ENCODE peak calls at places on chromosomes 3 and 15, in four cellular contexts. F is BE2C, D is A549, K is tibial artery. E is an unnamed sample.

GRCh38 chr15:60591491-60592385 is 112.8 kb upstream of the ICE2 start:
- DNase-seq in F (peak), D (peak), K (peak), E (no peak)

GRCh38 chr15:96737408-96737807 is 406.9 kb downstream of the NR2F2 start:
- DNase-seq in F (no peak), D (no peak), K (no peak), E (no peak)

GRCh38 chr3:21942328-21942727 is 191.3 kb upstream of the ZNF385D start:
- DNase-seq in F (no peak), D (no peak), K (no peak), E (peak)

GRCh38 chr3:108182339-108182738 is 39.9 kb downstream of the IFT57 start:
- DNase-seq in F (no peak), D (no peak), K (no peak), E (no peak)

GRCh38 chr15:48017747-48018146 is 103.0 kb upstream of the SLC24A5 start:
- DNase-seq in F (no peak), D (no peak), K (no peak), E (no peak)

GRCh38 chr3:145094355-145094941 is 1066.5 kb downstream of the PLOD2 start:
- DNase-seq in F (no peak), D (peak), K (no peak), E (peak)

GRCh38 chr15:60257760-60258159 is 140.0 kb downstream of the ANXA2 start:
- DNase-seq in F (no peak), D (no peak), K (no peak), E (no peak)

GRCh38 chr3:11391930-11392688 is 119.9 kb downstream of the ATG7 start:
- DNase-seq in F (no peak), D (no peak), K (no peak), E (peak)

GRCh38 chr15:81411969-81412633 is 38.1 kb upstream of the TMC3 start:
- DNase-seq in F (no peak), D (no peak), K (no peak), E (peak)

GRCh38 chr3:30004481-30004880 is 601.9 kb upstream of the TGFBR2 start:
- DNase-seq in F (no peak), D (no peak), K (no peak), E (no peak)

GRCh38 chr3:9715764-9716437 is 12.3 kb downstream of the CPNE9 start:
- DNase-seq in F (peak), D (peak), K (peak), E (peak)

GRCh38 chr3:59150039-59150438 is 100.2 kb upstream of the CFAP20DC start:
- DNase-seq in F (peak), D (no peak), K (no peak), E (no peak)

GRCh38 chr3:129359102-129359461 is 69.4 kb downstream of the EFCAB12 start:
- DNase-seq in F (peak), D (peak), K (no peak), E (no peak)

GRCh38 chr3:143157957-143158548 is 38.5 kb downstream of the CHST2 start:
- DNase-seq in F (no peak), D (no peak), K (no peak), E (no peak)

GRCh38 chr15:70597056-70597603 is 166.2 kb downstream of the UACA start:
- DNase-seq in F (no peak), D (no peak), K (no peak), E (no peak)

GRCh38 chr3:51384145-51384729 is 854 bp upstream of the MANF start:
- DNase-seq in F (no peak), D (no peak), K (peak), E (no peak)

GRCh38 chr3:132654190-132654589 is 5.4 kb downstream of the ACAD11 start:
- DNase-seq in F (peak), D (no peak), K (no peak), E (no peak)

DNA sequence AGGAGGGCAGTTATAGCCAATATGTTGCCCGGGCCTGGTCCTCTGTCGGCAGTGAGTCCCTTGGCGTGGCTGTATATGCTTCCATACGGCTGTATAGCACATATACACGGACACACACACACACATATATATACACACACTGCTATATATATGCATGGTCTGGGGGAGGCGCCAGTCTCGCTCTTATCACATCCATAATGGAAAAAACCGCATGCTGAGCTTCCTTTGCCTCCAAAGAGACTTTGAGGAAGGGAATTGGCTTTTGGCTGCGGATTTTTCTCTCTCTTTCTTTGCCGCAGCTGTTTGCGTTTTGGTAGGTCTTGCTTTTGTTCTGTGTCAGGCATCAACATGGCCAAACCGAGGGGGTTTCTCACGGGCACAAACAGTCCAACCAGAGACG is 11.3 kb upstream of the TMEM115 start:
- DNase-seq in F (peak), D (no peak), K (no peak), E (no peak)
- TF ChIP-seq CTCF in F (peak), D (no peak), K (peak), E (no peak)

GRCh38 chr15:77798151-77798550 is 165.4 kb upstream of the LINGO1 start:
- DNase-seq in F (no peak), D (no peak), K (no peak), E (no peak)
- H3K4me3 ChIP-seq in F (no peak), D (no peak), K (no peak), E (no peak)

DNA sequence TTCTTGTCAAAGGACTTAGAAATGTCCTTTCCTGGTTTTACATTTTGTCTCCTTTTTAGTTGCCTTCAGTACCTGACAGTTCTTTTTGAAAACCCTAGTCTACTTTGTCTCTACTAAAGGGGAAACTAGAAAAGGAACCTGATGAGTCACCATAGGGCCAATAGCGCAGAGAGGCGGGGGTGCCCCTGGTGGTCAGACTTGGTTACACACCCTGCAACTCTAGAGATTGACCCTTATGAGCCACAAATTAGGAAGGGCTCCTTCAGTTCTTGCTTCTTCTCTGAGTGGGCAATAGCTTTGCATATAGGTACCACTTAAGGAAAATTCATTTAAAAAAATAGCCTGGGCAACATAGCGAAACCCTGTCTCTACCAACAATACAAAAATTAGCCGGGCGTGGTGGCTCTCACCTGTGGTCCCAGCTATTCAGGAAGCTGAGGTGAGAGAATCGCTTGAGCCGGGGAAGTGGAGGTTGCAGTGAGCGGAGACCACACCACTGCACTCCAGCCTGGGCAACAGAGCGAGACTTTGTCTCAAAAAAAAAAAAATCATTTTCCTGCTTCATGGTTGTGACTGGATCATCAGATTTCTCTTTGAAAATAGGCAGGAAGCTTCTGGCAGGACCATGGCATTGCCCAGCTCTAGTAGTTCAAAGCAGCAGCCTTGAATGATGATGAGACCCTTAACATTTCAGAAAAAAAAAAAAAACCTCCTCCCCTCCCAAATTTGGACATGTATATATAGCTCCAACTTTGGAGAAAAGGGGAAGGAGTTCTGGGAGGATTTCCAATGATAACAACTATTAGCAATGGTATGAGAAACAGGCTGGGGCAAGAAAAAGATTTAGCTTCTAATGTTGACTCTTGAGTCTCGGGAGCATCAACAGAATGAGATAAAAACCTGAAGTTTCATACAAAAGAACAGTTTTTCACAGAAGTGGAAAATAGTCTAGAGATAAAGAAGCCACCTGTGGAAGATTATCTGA is 45.2 kb upstream of the RASA2 start:
- DNase-seq in F (peak), D (peak), K (peak), E (peak)
- TF ChIP-seq CTCF in F (peak), D (peak), K (peak), E (peak)

GRCh38 chr3:5123937-5124336 is 1.8 kb downstream of the ARL8B start:
- DNase-seq in F (no peak), D (no peak), K (no peak), E (no peak)
- H3K4me3 ChIP-seq in F (no peak), D (peak), K (peak), E (peak)

DNA sequence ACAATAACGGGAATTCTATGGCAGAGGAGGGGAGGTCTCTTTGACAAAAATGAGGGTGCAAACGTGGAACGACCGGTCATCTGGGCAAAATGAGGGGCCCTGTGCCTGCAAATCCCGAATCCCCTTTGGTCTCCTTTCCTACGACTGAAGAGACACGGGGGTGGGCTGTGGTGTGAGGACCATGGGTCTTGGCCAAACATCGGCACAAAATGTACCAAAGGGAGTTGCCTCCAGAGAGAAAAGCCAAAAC is 503 bp downstream of the ZNF280D start:
- DNase-seq in F (no peak), D (peak), K (peak), E (no peak)
- TF ChIP-seq CTCF in F (no peak), D (no peak), K (no peak), E (no peak)

DNA sequence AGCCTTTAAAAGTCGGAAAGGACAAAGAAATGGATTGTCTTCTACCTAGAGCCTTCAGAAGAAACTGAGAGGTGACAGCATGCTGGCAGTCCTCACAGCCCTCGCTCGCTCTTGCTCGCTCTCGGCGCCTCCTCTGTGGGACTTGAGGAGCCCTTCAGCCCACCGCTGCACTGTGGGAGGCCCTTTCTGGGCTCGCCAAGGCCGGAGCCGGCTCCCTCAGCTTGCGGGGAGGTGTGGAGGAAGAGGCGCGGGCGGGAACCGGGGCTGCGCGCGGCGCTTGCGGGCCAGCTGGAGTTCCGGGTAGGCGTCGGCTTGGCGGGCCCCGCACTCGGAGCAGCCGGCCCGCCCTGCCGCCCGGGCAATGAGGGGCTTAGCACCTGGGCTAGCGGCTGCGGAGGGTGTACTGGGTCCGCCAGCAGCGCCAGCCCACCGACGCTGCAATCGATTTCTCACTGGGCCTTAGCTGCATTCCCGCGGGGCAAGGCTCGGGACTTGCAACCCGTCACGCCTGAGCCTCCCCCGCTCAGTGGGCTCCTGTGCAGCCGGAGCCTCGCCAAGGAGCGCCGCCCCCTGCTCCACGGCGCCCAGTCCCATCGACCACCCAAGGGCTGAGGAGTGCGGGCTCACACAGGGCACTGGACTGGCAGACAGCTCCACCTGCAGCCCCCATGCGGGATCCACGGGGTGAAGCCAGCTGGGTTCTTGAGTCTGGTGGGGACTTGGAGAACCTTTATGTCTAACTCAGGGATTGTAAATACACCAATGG is 953.8 kb upstream of the GBE1 start:
- DNase-seq in F (no peak), D (no peak), K (no peak), E (no peak)
- H3K4me3 ChIP-seq in F (no peak), D (no peak), K (no peak), E (no peak)

DNA sequence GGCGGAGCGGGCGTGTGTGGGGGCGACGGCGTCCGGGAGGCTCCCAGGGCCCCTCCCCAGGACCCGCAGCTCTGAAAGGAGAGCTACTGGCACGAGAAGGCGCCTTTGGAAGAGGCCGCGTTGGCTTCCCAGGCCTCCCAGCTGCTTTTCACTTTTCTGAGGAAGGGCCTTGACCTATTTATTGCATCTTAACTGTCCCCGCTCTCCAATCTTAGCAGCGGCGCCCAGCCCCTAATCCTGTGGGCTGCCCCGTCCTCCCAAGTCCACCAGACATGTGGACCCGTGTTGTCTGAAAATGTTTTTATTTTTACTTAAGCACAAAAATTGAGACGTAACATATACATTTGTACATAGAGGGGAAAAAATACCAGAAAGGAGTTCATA is 481 bp upstream of the ULK3 start:
- DNase-seq in F (no peak), D (no peak), K (no peak), E (no peak)
- TF ChIP-seq CTCF in F (no peak), D (no peak), K (no peak), E (no peak)